ENCODE peak calls at places on chromosomes 2 and 18, in six cellular contexts. B, H, Q, W, T and G are unnamed samples.

GRCh38 chr18:63111549-63112402 is 207.8 kb downstream of the BCL2 start:
- DNase-seq in B (no peak), H (no peak), Q (no peak), W (no peak), T (peak; percentile 5), G (no peak)

GRCh38 chr2:227871375-227871788 is at the start of gene DAW1:
- DNase-seq in B (peak; percentile 56), H (peak; percentile 68), Q (peak; percentile 61), W (no peak), T (peak; percentile 59), G (peak; percentile 89)

GRCh38 chr2:236657215-236657614 is 87.6 kb downstream of the ACKR3 start:
- DNase-seq in B (no peak), H (no peak), Q (no peak), W (no peak), T (no peak), G (no peak)

GRCh38 chr2:130911482-130911881 is 74.8 kb downstream of the ARHGEF4 start:
- DNase-seq in B (no peak), H (no peak), Q (no peak), W (no peak), T (no peak), G (no peak)

GRCh38 chr2:8641516-8641915 is 40.3 kb upstream of the ID2 start:
- DNase-seq in B (no peak), H (no peak), Q (no peak), W (no peak), T (no peak), G (no peak)

GRCh38 chr18:36912887-36913286 is 84.0 kb downstream of the KIAA1328 start:
- DNase-seq in B (no peak), H (no peak), Q (no peak), W (no peak), T (no peak), G (no peak)

GRCh38 chr18:3667255-3668137 is 217.5 kb downstream of the TGIF1 start:
- DNase-seq in B (no peak), H (no peak), Q (no peak), W (no peak), T (no peak), G (no peak)

GRCh38 chr2:188181884-188182283 is 109.8 kb upstream of the GULP1 start:
- DNase-seq in B (no peak), H (no peak), Q (no peak), W (no peak), T (no peak), G (peak; percentile 45)

GRCh38 chr2:54419855-54420550 is 36.1 kb upstream of the SPTBN1 start:
- DNase-seq in B (no peak), H (no peak), Q (no peak), W (no peak), T (no peak), G (no peak)

GRCh38 chr18:61503688-61504087 is 170.5 kb downstream of the CDH20 start:
- DNase-seq in B (peak; percentile 11), H (no peak), Q (no peak), W (no peak), T (no peak), G (no peak)

GRCh38 chr18:54906636-54907180 is 52.6 kb downstream of the CCDC68 start:
- DNase-seq in B (peak; percentile 8), H (no peak), Q (no peak), W (no peak), T (no peak), G (no peak)

GRCh38 chr2:89763254-89763580 is 1071.7 kb downstream of the RPIA start:
- DNase-seq in B (no peak), H (no peak), Q (no peak), W (peak; percentile 5), T (no peak), G (peak; percentile 21)

GRCh38 chr2:213065583-213066444 is 85.6 kb downstream of the IKZF2 start:
- DNase-seq in B (peak; percentile 50), H (peak; percentile 39), Q (no peak), W (no peak), T (peak; percentile 20), G (peak; percentile 62)

GRCh38 chr2:86638712-86639111 is 15.0 kb upstream of the RNF103 start:
- DNase-seq in B (no peak), H (no peak), Q (no peak), W (no peak), T (no peak), G (no peak)

GRCh38 chr2:200788129-200788718 is 23.5 kb upstream of the BZW1 start:
- DNase-seq in B (peak; percentile 78), H (no peak), Q (no peak), W (no peak), T (peak; percentile 69), G (no peak)

GRCh38 chr2:68912732-68913131 is 40.0 kb downstream of the GKN2 start:
- DNase-seq in B (no peak), H (no peak), Q (no peak), W (no peak), T (no peak), G (no peak)

GRCh38 chr2:197198890-197199289 is 111.7 kb downstream of the ANKRD44 start:
- DNase-seq in B (no peak), H (no peak), Q (no peak), W (no peak), T (no peak), G (no peak)

GRCh38 chr2:108418416-108418815 is 30.6 kb upstream of the GCC2 start:
- DNase-seq in B (no peak), H (no peak), Q (no peak), W (no peak), T (no peak), G (no peak)

GRCh38 chr2:179106342-179107178 is 56.6 kb upstream of the CCDC141 start:
- DNase-seq in B (peak; percentile 94), H (no peak), Q (no peak), W (no peak), T (peak; percentile 91), G (peak; percentile 8)

GRCh38 chr2:219086215-219086614 is 25.5 kb upstream of the IHH start:
- DNase-seq in B (no peak), H (no peak), Q (no peak), W (no peak), T (no peak), G (no peak)

GRCh38 chr2:238869293-238870124 is 21.6 kb downstream of the TWIST2 start:
- DNase-seq in B (peak; percentile 45), H (no peak), Q (no peak), W (no peak), T (peak; percentile 65), G (peak; percentile 49)

GRCh38 chr18:3447035-3447894 is 2.7 kb upstream of the TGIF1 start:
- DNase-seq in B (peak; percentile 62), H (peak; percentile 50), Q (no peak), W (no peak), T (peak; percentile 76), G (peak; percentile 91)

GRCh38 chr2:75560022-75560767 is 544 bp downstream of the EVA1A start:
- DNase-seq in B (peak; percentile 38), H (peak; percentile 58), Q (peak; percentile 41), W (no peak), T (peak; percentile 57), G (peak; percentile 71)

GRCh38 chr18:63775166-63775730 is at the start of gene SERPINB7:
- DNase-seq in B (peak; percentile 95), H (no peak), Q (no peak), W (no peak), T (peak; percentile 47), G (no peak)

GRCh38 chr18:76765649-76766048 is 56.7 kb upstream of the ZNF236 start:
- DNase-seq in B (no peak), H (no peak), Q (no peak), W (no peak), T (no peak), G (no peak)

GRCh38 chr2:214126135-214126534 is 284.7 kb upstream of the VWC2L start:
- DNase-seq in B (peak; percentile 56), H (no peak), Q (no peak), W (no peak), T (peak; percentile 65), G (peak; percentile 67)

GRCh38 chr2:151614606-151615306 is 119.5 kb downstream of the NEB start:
- DNase-seq in B (no peak), H (no peak), Q (no peak), W (no peak), T (no peak), G (no peak)

GRCh38 chr18:36757081-36757480 is 71.7 kb downstream of the TPGS2 start:
- DNase-seq in B (peak; percentile 80), H (no peak), Q (peak; percentile 27), W (no peak), T (peak; percentile 66), G (peak; percentile 54)

GRCh38 chr2:219684721-219685689 is 57.6 kb downstream of the SLC4A3 start:
- DNase-seq in B (peak; percentile 43), H (peak; percentile 94), Q (no peak), W (no peak), T (peak; percentile 51), G (peak; percentile 90)

GRCh38 chr18:3319894-3320438 is 58.0 kb downstream of the MYL12B start:
- DNase-seq in B (no peak), H (no peak), Q (no peak), W (no peak), T (no peak), G (no peak)

GRCh38 chr18:8735274-8735673 is 29.9 kb downstream of the MTCL1 start:
- DNase-seq in B (no peak), H (no peak), Q (no peak), W (no peak), T (no peak), G (no peak)

DNA sequence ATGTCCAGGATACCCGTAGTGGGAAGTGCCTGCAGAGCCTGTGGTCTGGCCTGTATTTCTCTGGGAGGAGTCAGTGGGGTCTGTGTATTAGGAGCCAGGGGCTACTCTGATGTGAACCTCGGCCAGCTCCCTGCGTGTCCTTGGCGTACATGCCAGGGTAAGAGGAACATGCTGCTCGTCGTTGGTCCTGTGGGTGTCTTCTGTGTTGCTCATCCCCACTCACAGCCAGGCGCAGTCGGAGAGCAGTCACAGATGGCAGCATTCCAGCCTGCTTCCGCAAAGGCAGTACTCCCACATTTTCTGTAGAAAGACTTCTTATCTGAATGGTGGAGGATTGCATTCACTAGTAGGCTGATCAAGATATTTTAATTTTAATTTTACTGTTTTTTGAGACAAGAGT is 84.9 kb downstream of the DGKD start:
- DNase-seq in B (no peak), H (no peak), Q (no peak), W (no peak), T (no peak), G (no peak)
- H2BK5ac ChIP-seq in B (no peak overlapping the region), H (no peak overlapping the region), Q (no peak overlapping the region), W (no peak overlapping the region), T (no peak overlapping the region), G (no peak overlapping the region)

GRCh38 chr2:175976758-175977157 is 25.3 kb downstream of the LNPK start:
- DNase-seq in B (peak; percentile 52), H (no peak), Q (no peak), W (no peak), T (peak; percentile 26), G (no peak)
- H3K4me2 ChIP-seq in B (no peak overlapping the region), H (no peak overlapping the region), Q (no peak overlapping the region), W (no peak overlapping the region), T (no peak overlapping the region), G (no peak overlapping the region)

GRCh38 chr18:50374753-50375391 is at the start of gene SKA1:
- DNase-seq in B (peak; percentile 89), H (peak; percentile 98), Q (peak; percentile 94), W (peak; percentile 89), T (peak; percentile 92), G (peak; percentile 98)
- H2BK5ac ChIP-seq in B (peak within 1 kb of the TSS; percentile 42), H (no peak within 1 kb of the TSS), Q (peak within 1 kb of the TSS; percentile 79), W (peak within 1 kb of the TSS; percentile 90), T (no peak within 1 kb of the TSS), G (peak within 1 kb of the TSS; percentile 52)

DNA sequence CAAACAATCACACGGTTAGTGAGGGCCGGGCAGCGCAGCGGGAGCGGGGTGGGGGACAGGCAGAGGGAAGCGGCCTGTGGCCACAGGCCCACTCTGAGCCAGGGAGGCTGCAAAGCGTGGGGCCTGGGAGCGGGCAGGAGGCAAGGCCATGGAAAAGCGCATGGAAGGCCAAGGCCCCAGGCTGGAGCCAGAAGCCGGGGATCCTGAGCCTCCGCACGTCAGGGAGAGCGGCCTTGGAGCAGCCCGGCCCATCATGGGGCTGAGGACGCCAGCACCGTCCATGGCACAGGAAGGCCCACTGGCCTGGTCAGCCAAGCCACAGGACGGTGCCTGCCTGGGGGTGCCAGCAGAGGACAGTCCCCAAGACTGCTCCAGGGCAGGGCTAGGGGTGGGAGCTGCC is 43.1 kb downstream of the AQP12A start:
- DNase-seq in B (no peak), H (no peak), Q (no peak), W (no peak), T (no peak), G (no peak)
- H3K4me2 ChIP-seq in B (no peak overlapping the region), H (no peak overlapping the region), Q (no peak overlapping the region), W (no peak overlapping the region), T (no peak overlapping the region), G (no peak overlapping the region)